ENCODE peak calls at places on chromosomes 13 and 19, in nine cellular contexts. N, U, C, X, B, Z, M, A and D are unnamed samples.

GRCh38 chr13:82749551-82749950 is 1132.7 kb downstream of the SLITRK1 start:
- DNase-seq in C (no peak), M (no peak), X (no peak), B (no peak), N (no peak), Z (no peak), U (no peak), A (no peak), D (no peak)

GRCh38 chr19:4444765-4445741 is 12.5 kb downstream of the UBXN6 start:
- DNase-seq in N (peak), M (no peak), U (no peak), Z (no peak), B (no peak), X (no peak), A (no peak), C (no peak), D (no peak)

GRCh38 chr19:43700368-43701015 is 15.4 kb upstream of the IRGC start:
- DNase-seq in U (no peak), C (no peak), B (peak), N (peak), X (no peak), Z (peak), M (peak), A (peak), D (no peak)

GRCh38 chr13:43545317-43545874 is 241.4 kb downstream of the ENOX1 start:
- DNase-seq in A (no peak), X (no peak), Z (no peak), N (no peak), C (no peak), B (no peak), U (no peak), M (no peak), D (no peak)

GRCh38 chr19:674282-675151 is 1.7 kb upstream of the FSTL3 start:
- DNase-seq in A (no peak), B (no peak), M (no peak), C (no peak), Z (no peak), N (no peak), U (no peak), X (no peak), D (no peak)

GRCh38 chr13:32001392-32001768 is 30.2 kb upstream of the FRY start:
- DNase-seq in U (no peak), N (peak), A (no peak), X (no peak), Z (no peak), B (peak), M (no peak), C (no peak), D (no peak)

GRCh38 chr19:6429419-6430221 is 3.9 kb downstream of the SLC25A41 start:
- DNase-seq in A (no peak), N (no peak), Z (no peak), B (no peak), M (no peak), U (no peak), X (no peak), C (no peak), D (no peak)

GRCh38 chr13:73673931-73674330 is 460.3 kb downstream of the KLF12 start:
- DNase-seq in Z (no peak), X (no peak), M (no peak), A (no peak), C (no peak), N (no peak), U (no peak), B (no peak), D (no peak)

GRCh38 chr19:6947745-6948144 is 60.4 kb downstream of the ADGRE1 start:
- DNase-seq in N (peak), Z (peak), M (no peak), C (no peak), B (no peak), X (no peak), A (no peak), U (no peak), D (no peak)

GRCh38 chr13:67139551-67139950 is 90.6 kb downstream of the PCDH9 start:
- DNase-seq in M (no peak), B (no peak), Z (no peak), X (no peak), C (no peak), N (no peak), U (no peak), A (no peak), D (no peak)

GRCh38 chr13:52850396-52851152 is 2.1 kb upstream of the PCDH8 start:
- DNase-seq in U (no peak), C (no peak), X (peak), B (peak), N (peak), A (peak), Z (no peak), M (peak), D (peak)

GRCh38 chr13:93794197-93794885 is 567.7 kb downstream of the GPC6 start:
- DNase-seq in N (no peak), M (no peak), A (no peak), X (no peak), Z (no peak), C (no peak), B (no peak), U (no peak), D (no peak)

GRCh38 chr19:16822648-16823047 is 6.5 kb upstream of the SIN3B start:
- DNase-seq in U (no peak), B (no peak), C (no peak), M (no peak), X (no peak), A (no peak), Z (no peak), N (no peak), D (no peak)

GRCh38 chr13:102002271-102002670 is 399.6 kb downstream of the FGF14 start:
- DNase-seq in Z (no peak), X (no peak), U (no peak), B (no peak), M (no peak), C (no peak), N (no peak), A (no peak), D (no peak)

GRCh38 chr13:41995946-41996345 is 35.0 kb upstream of the VWA8 start:
- DNase-seq in M (no peak), U (no peak), N (peak), Z (peak), X (no peak), B (no peak), C (no peak), A (peak), D (no peak)

GRCh38 chr13:50130686-50131051 is 115.4 kb downstream of the KCNRG start:
- DNase-seq in U (no peak), M (no peak), Z (no peak), X (peak), B (peak), A (peak), N (peak), C (no peak), D (no peak)

GRCh38 chr19:15123900-15124299 is 16.7 kb downstream of the SYDE1 start:
- DNase-seq in M (no peak), C (no peak), Z (no peak), A (peak), X (peak), N (no peak), U (no peak), B (peak), D (no peak)

GRCh38 chr19:3151563-3152430 is 16.0 kb downstream of the GNA15 start:
- DNase-seq in C (no peak), N (no peak), A (no peak), U (no peak), M (no peak), B (no peak), Z (no peak), X (no peak), D (no peak)

GRCh38 chr13:32264407-32264806 is 50.8 kb downstream of the ZAR1L start:
- DNase-seq in Z (no peak), B (peak), N (no peak), X (no peak), C (no peak), A (no peak), U (no peak), M (peak), D (no peak)

GRCh38 chr13:114130708-114131580 is 1.5 kb downstream of the RASA3 start:
- DNase-seq in Z (no peak), N (peak), B (peak), X (peak), A (peak), C (no peak), M (no peak), U (no peak), D (no peak)

GRCh38 chr19:34120846-34121639 is 51.3 kb upstream of the LSM14A start:
- DNase-seq in Z (no peak), C (no peak), A (no peak), M (no peak), N (peak), X (peak), B (no peak), U (peak), D (no peak)

GRCh38 chr19:52191951-52192350 is 2.1 kb downstream of the PPP2R1A start:
- DNase-seq in Z (no peak), U (no peak), X (no peak), M (no peak), C (no peak), A (no peak), B (peak), N (no peak), D (no peak)

GRCh38 chr19:56085571-56086275 is 35.4 kb downstream of the ZNF787 start:
- DNase-seq in U (no peak), X (no peak), B (no peak), N (no peak), M (no peak), Z (no peak), C (no peak), A (no peak), D (no peak)

GRCh38 chr19:10565567-10566407 is at the start of gene KRI1:
- DNase-seq in Z (peak), N (peak), B (peak), X (peak), A (peak), C (no peak), M (peak), U (peak), D (peak)

GRCh38 chr13:34547929-34548328 is 394.1 kb upstream of the NBEA start:
- DNase-seq in M (no peak), N (no peak), X (no peak), B (no peak), Z (no peak), A (no peak), C (no peak), U (no peak), D (no peak)

GRCh38 chr19:12345197-12345596 is 11.8 kb upstream of the ZNF563 start:
- DNase-seq in A (no peak), N (no peak), M (no peak), B (no peak), C (no peak), U (no peak), Z (no peak), X (no peak), D (no peak)

GRCh38 chr13:63455938-63456337 is 2040.3 kb upstream of the PCDH20 start:
- DNase-seq in N (no peak), B (no peak), U (no peak), C (no peak), M (no peak), X (no peak), A (no peak), Z (no peak), D (no peak)

GRCh38 chr19:33273881-33274662 is 28.3 kb downstream of the CEBPA start:
- DNase-seq in Z (peak), A (peak), N (peak), B (peak), M (no peak), X (peak), C (no peak), U (no peak), D (no peak)

GRCh38 chr19:17358395-17358794 is 18.7 kb downstream of the PLVAP start:
- DNase-seq in Z (no peak), N (no peak), A (no peak), M (no peak), X (no peak), C (no peak), U (no peak), B (no peak), D (no peak)

GRCh38 chr19:5456836-5457200 is 1.6 kb downstream of the ZNRF4 start:
- DNase-seq in A (no peak), N (no peak), X (no peak), C (no peak), U (no peak), Z (no peak), B (no peak), M (no peak), D (no peak)

GRCh38 chr19:54548806-54549205 is 24.8 kb upstream of the LILRA2 start:
- DNase-seq in X (no peak), C (no peak), A (no peak), N (no peak), M (no peak), U (no peak), B (no peak), Z (no peak), D (no peak)

GRCh38 chr19:17610384-17610783 is 54.9 kb downstream of the COLGALT1 start:
- DNase-seq in A (no peak), M (no peak), C (no peak), X (no peak), Z (no peak), N (peak), B (no peak), U (no peak), D (no peak)

GRCh38 chr13:98083936-98084335 is 59.0 kb upstream of the FARP1 start:
- DNase-seq in B (no peak), C (no peak), A (no peak), U (no peak), N (no peak), M (no peak), Z (no peak), X (no peak), D (no peak)

GRCh38 chr13:33547035-33547434 is 261.5 kb upstream of the STARD13 start:
- DNase-seq in M (no peak), X (no peak), A (no peak), U (no peak), Z (no peak), C (no peak), N (no peak), B (no peak), D (no peak)

DNA sequence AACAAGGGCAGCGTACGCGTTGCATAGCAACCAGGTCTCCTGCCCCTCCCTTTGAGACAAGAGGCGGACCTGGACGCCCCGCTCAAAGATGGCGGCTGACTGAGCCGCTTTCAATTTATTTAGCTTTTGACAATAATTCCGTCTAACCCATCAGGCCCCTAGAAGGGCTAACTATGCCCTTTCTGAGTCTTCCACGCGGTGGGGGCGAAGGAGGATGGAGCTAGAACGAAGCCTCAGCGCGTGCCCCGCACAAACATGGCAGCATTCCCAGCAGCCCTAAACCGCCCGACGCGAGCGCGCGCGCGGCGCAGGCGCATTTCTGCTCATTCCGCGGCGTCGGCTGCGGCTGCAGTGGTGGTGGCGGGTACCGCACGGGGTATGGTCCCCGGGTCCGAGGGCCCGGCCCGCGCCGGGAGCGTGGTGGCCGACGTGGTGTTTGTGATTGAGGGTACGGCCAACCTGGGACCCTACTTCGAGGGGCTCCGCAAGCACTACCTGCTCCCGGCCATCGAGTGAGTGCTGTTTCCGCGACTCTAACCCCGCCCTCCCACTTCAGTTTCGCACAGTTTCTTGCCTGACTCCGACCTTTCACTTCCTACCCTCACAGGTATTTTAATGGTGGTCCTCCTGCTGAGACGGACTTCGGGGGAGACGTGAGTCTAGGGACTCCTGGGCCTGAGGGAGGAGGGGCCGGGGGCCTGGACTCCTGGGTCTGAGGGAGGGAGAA is at the start of gene MED25:
- DNase-seq in U (peak), A (peak), B (peak), M (peak), N (peak), Z (peak), X (peak), C (peak), D (peak)
- TF ChIP-seq CTCF in U (peak), A (peak), B (peak), M (peak), N (no peak), Z (no peak), X (peak), C (no peak), D (peak)

GRCh38 chr19:19670070-19670551 is 1.5 kb downstream of the ZNF101 start:
- DNase-seq in N (no peak), U (no peak), X (no peak), B (no peak), M (no peak), Z (no peak), A (no peak), C (no peak), D (no peak)

GRCh38 chr19:19663292-19664120 is at the start of gene ATP13A1:
- DNase-seq in A (peak), N (peak), B (peak), M (peak), Z (peak), X (peak), C (peak), U (peak), D (peak)

GRCh38 chr19:19662866-19663291 is 597 bp downstream of the ATP13A1 start:
- DNase-seq in U (no peak), M (no peak), B (no peak), X (peak), A (no peak), C (no peak), Z (no peak), N (peak), D (no peak)

GRCh38 chr19:19672816-19673215 is 4.2 kb downstream of the ZNF101 start:
- DNase-seq in X (no peak), C (no peak), B (no peak), A (no peak), U (no peak), N (no peak), Z (no peak), M (no peak), D (no peak)

DNA sequence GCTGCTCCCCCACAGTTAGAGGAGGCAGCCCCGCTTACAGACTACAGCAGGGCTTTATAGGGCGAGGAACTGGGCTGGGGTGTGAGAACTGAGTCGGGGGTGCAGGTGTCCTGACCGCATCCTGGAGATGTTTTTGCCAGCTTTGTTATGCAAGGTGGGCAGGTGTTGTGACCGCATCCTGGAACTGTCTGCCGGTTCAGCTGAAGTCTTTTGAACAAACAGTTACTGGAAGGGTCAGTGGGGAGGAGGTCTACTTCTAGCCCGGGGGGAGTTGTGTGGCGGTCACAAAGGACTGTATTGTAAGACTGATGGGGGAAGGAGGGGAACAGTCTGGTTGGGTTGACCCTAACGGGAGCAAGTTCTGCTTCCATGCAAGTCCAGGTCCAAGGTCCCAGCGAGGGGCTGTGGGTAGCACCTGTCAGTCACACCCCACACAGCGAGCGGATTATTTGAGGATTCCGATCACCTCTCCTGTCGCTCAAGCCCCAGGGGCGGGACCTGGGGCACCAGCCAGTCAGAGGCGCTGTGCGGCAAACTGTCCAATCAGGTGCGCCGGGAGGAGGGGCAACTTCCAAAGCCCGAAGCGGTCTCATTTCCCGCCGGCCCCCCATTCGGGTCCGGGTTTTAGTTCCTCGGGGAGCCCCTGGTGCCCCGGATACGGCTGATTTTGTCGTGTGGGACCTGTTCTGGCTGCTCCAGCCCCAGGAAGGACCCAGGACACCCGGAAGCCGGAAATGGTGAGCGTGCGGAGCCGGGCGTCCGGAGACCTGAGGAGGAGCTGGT is at the start of gene ZNF101:
- DNase-seq in B (peak), C (peak), U (peak), M (peak), X (peak), N (peak), A (peak), Z (peak), D (peak)
- TF ChIP-seq CTCF in B (no peak), C (no peak), U (no peak), M (no peak), X (no peak), N (no peak), A (no peak), Z (no peak), D (no peak)

GRCh38 chr19:30719189-30719990 is 347.2 kb downstream of the ZNF536 start:
- DNase-seq in U (no peak), C (no peak), Z (no peak), M (peak), N (no peak), A (peak), X (peak), B (peak), D (no peak)
- TF ChIP-seq CTCF in U (no peak), C (no peak), Z (no peak), M (no peak), N (no peak), A (no peak), X (no peak), B (no peak), D (no peak)

GRCh38 chr19:29622191-29623070 is 16.3 kb downstream of the POP4 start:
- DNase-seq in A (no peak), Z (no peak), U (no peak), B (no peak), X (no peak), C (no peak), N (no peak), M (no peak), D (no peak)
- TF ChIP-seq CTCF in A (no peak), Z (no peak), U (no peak), B (no peak), X (no peak), C (no peak), N (no peak), M (no peak), D (no peak)

GRCh38 chr13:113000575-113000974 is 31.6 kb downstream of the MCF2L start:
- DNase-seq in C (no peak), M (no peak), A (no peak), U (no peak), N (no peak), B (no peak), X (no peak), Z (no peak), D (no peak)

GRCh38 chr13:113004126-113004525 is 35.1 kb downstream of the MCF2L start:
- DNase-seq in M (no peak), X (no peak), Z (no peak), A (peak), B (no peak), U (no peak), C (no peak), N (no peak), D (no peak)

GRCh38 chr13:113002891-113003290 is 33.9 kb downstream of the MCF2L start:
- DNase-seq in N (no peak), B (no peak), C (no peak), A (no peak), X (no peak), U (no peak), Z (no peak), M (no peak), D (no peak)

GRCh38 chr13:113001251-113002140 is 32.5 kb downstream of the MCF2L start:
- DNase-seq in N (no peak), M (no peak), C (no peak), A (peak), U (no peak), X (peak), Z (no peak), B (no peak), D (no peak)

GRCh38 chr13:113002206-113002821 is 33.3 kb downstream of the MCF2L start:
- DNase-seq in X (no peak), M (no peak), C (no peak), A (no peak), U (no peak), B (no peak), Z (no peak), N (no peak), D (no peak)
- TF ChIP-seq CTCF in X (peak), M (no peak), C (no peak), A (peak), U (no peak), B (peak), Z (peak), N (peak), D (peak)